ENCODE peak calls at places on chromosome 22, in six cellular contexts. P is B cell, J is glutamatergic neuron, V is Ammon's horn, C is T-cell, N is bronchial epithelial cell. A is an unnamed sample.

GRCh38 chr22:19631899-19632670 is 82.2 kb upstream of the SEPTIN5 start:
- DNase-seq in N (peak), C (no peak), V (no peak), J (no peak), P (no peak), A (no peak)

GRCh38 chr22:20580179-20580578 is 72.8 kb downstream of the MED15 start:
- DNase-seq in V (no peak), N (no peak), P (no peak), C (no peak), J (no peak), A (no peak)

GRCh38 chr22:27492566-27493201 is 308.9 kb downstream of the MN1 start:
- DNase-seq in P (no peak), C (no peak), N (no peak), V (no peak), J (no peak), A (no peak)

GRCh38 chr22:25754527-25755202 is 12.7 kb downstream of the MYO18B start:
- DNase-seq in C (no peak), N (no peak), V (no peak), P (no peak), J (no peak), A (no peak)

GRCh38 chr22:17222503-17222902 is 3.3 kb upstream of the ADA2 start:
- DNase-seq in J (no peak), N (no peak), C (no peak), V (no peak), P (no peak), A (no peak)

GRCh38 chr22:35947794-35948425 is 80.7 kb downstream of the RBFOX2 start:
- DNase-seq in N (peak), J (no peak), C (no peak), P (no peak), V (no peak), A (no peak)

GRCh38 chr22:40450651-40451050 is 80.3 kb downstream of the SGSM3 start:
- DNase-seq in N (no peak), J (no peak), C (no peak), V (no peak), P (no peak), A (no peak)

GRCh38 chr22:49350441-49351121 is 477.1 kb downstream of the BRD1 start:
- DNase-seq in P (no peak), C (no peak), N (no peak), V (no peak), J (no peak), A (no peak)

GRCh38 chr22:28703436-28703835 is 23.8 kb upstream of the TTC28 start:
- DNase-seq in N (no peak), J (no peak), P (no peak), C (no peak), V (no peak), A (no peak)

GRCh38 chr22:32469799-32470212 is 4.8 kb upstream of the FBXO7 start:
- DNase-seq in J (no peak), C (no peak), P (no peak), N (peak), V (peak), A (no peak)

GRCh38 chr22:50146440-50147228 is 23.9 kb upstream of the PANX2 start:
- DNase-seq in N (peak), P (no peak), C (no peak), J (no peak), V (peak), A (no peak)

GRCh38 chr22:42939941-42940653 is 74.9 kb downstream of the PACSIN2 start:
- DNase-seq in C (no peak), V (no peak), N (peak), P (no peak), J (no peak), A (no peak)

GRCh38 chr22:30223303-30223702 is 23.3 kb downstream of the LIF start:
- DNase-seq in C (no peak), J (no peak), N (no peak), P (no peak), V (no peak), A (no peak)

GRCh38 chr22:45262195-45262930 is 21.7 kb upstream of the KIAA0930 start:
- DNase-seq in P (no peak), N (no peak), J (no peak), C (no peak), V (no peak), A (no peak)

GRCh38 chr22:43002198-43002577 is 12.8 kb downstream of the PACSIN2 start:
- DNase-seq in J (no peak), P (no peak), V (no peak), C (no peak), N (peak), A (no peak)

GRCh38 chr22:31123292-31123602 is 481 bp downstream of the INPP5J start:
- DNase-seq in V (no peak), P (no peak), N (no peak), C (no peak), J (no peak), A (no peak)

GRCh38 chr22:40512426-40513136 is 123.9 kb downstream of the MRTFA start:
- DNase-seq in N (peak), C (no peak), V (peak), J (no peak), P (no peak), A (no peak)

GRCh38 chr22:45972091-45972867 is 4.7 kb downstream of the WNT7B start:
- DNase-seq in P (peak), J (no peak), C (no peak), N (no peak), V (no peak), A (no peak)

GRCh38 chr22:20428496-20429253 is 8.9 kb downstream of the SCARF2 start:
- DNase-seq in C (no peak), J (no peak), V (no peak), N (no peak), P (no peak), A (no peak)

GRCh38 chr22:16958475-16958874 is 49.5 kb downstream of the GAB4 start:
- DNase-seq in C (no peak), N (no peak), V (no peak), J (no peak), P (no peak), A (no peak)

GRCh38 chr22:48863965-48864538 is 963.6 kb downstream of the BRD1 start:
- DNase-seq in J (no peak), V (no peak), P (no peak), C (no peak), N (no peak), A (no peak)

GRCh38 chr22:36409911-36410756 is 22.4 kb upstream of the MYH9 start:
- DNase-seq in P (peak), V (peak), C (peak), J (peak), N (peak), A (peak)

GRCh38 chr22:30866811-30867271 is 101.7 kb downstream of the MORC2 start:
- DNase-seq in P (peak), V (no peak), N (no peak), C (no peak), J (no peak), A (no peak)

GRCh38 chr22:27801197-27801615 is 350 bp downstream of the MN1 start:
- DNase-seq in N (no peak), P (peak), J (peak), V (no peak), C (no peak), A (no peak)

GRCh38 chr22:45216133-45217003 is 24.3 kb downstream of the KIAA0930 start:
- DNase-seq in N (no peak), J (no peak), V (no peak), P (no peak), C (no peak), A (no peak)

A was measured in epithelial cell of prostate.